ENCODE peak calls at places on chromosomes 1 and 21, in five cellular contexts. F is T-helper 2 cell; M is RPMI7951; W is 8988T; O is stimulated activated CD4-positive, alpha-beta T cell treated with anti-CD3 and anti-CD28 coated beads, TNF-alpha, amount 100 ng/mL, for 1 hour. P is an unnamed sample.
A peak's percentile ranks its signal among the peaks of the same experiment; 100 is the strongest.

GRCh38 chr1:3809680-3810079 is 13.4 kb upstream of the LRRC47 start:
- DNase-seq in F (no peak), M (no peak), W (no peak), O (no peak), P (no peak)

GRCh38 chr1:10795305-10796021 is 983 bp downstream of the CASZ1 start:
- DNase-seq in F (no peak), M (no peak), W (peak; percentile 46), O (no peak), P (no peak)

GRCh38 chr21:46227811-46228344 is 696 bp downstream of the LSS start:
- DNase-seq in F (no peak), M (no peak), W (no peak), O (no peak), P (no peak)

GRCh38 chr1:15937706-15938168 is 38.2 kb downstream of the ZBTB17 start:
- DNase-seq in F (no peak), M (peak; percentile 35), W (no peak), O (no peak), P (peak; percentile 19)

GRCh38 chr1:31545927-31546540 is 30.3 kb upstream of the TINAGL1 start:
- DNase-seq in F (no peak), M (no peak), W (no peak), O (no peak), P (no peak)

GRCh38 chr1:211660718-211661222 is 14.7 kb downstream of the NEK2 start:
- DNase-seq in F (no peak), M (no peak), W (no peak), O (no peak), P (no peak)

GRCh38 chr21:46646541-46647154 is 11.2 kb downstream of the PRMT2 start:
- DNase-seq in F (no peak), M (no peak), W (no peak), O (no peak), P (no peak)

GRCh38 chr1:234781241-234782056 is 171.5 kb upstream of the IRF2BP2 start:
- DNase-seq in F (no peak), M (no peak), W (no peak), O (no peak), P (no peak)

GRCh38 chr1:193187114-193187513 is 701 bp upstream of the B3GALT2 start:
- DNase-seq in F (no peak), M (no peak), W (no peak), O (no peak), P (no peak)

GRCh38 chr1:19000065-19000464 is 43.6 kb upstream of the IFFO2 start:
- DNase-seq in F (no peak), M (peak; percentile 18), W (no peak), O (no peak), P (no peak)

GRCh38 chr21:23664193-23664694 is 1943.0 kb downstream of the MRPL39 start:
- DNase-seq in F (no peak), M (no peak), W (no peak), O (no peak), P (no peak)

GRCh38 chr1:243409284-243409683 is 153.4 kb downstream of the SDCCAG8 start:
- DNase-seq in F (peak; percentile 34), M (peak; percentile 35), W (no peak), O (no peak), P (no peak)

GRCh38 chr1:172629638-172630037 is 29.3 kb upstream of the FASLG start:
- DNase-seq in F (no peak), M (no peak), W (no peak), O (no peak), P (no peak)

GRCh38 chr1:33876970-33877680 is 13.2 kb downstream of the HMGB4 start:
- DNase-seq in F (no peak), M (peak; percentile 87), W (no peak), O (no peak), P (peak; percentile 59)

GRCh38 chr1:17572264-17572985 is 32.9 kb downstream of the ARHGEF10L start:
- DNase-seq in F (no peak), M (no peak), W (no peak), O (no peak), P (no peak)

GRCh38 chr21:17512245-17513213 is at the start of gene CXADR:
- DNase-seq in F (peak; percentile 86), M (peak; percentile 64), W (peak; percentile 66), O (peak; percentile 35), P (no peak)

GRCh38 chr1:15756143-15757015 is 2.2 kb upstream of the FBLIM1 start:
- DNase-seq in F (no peak), M (peak; percentile 25), W (no peak), O (no peak), P (no peak)

GRCh38 chr1:111238056-111238795 is 10.7 kb downstream of the CHI3L2 start:
- DNase-seq in F (no peak), M (no peak), W (no peak), O (no peak), P (no peak)

GRCh38 chr1:112575154-112575804 is 43.7 kb downstream of the ST7L start:
- DNase-seq in F (no peak), M (peak; percentile 86), W (no peak), O (no peak), P (peak; percentile 26)

GRCh38 chr1:66330711-66331110 is 203.2 kb upstream of the SGIP1 start:
- DNase-seq in F (peak; percentile 90), M (peak; percentile 36), W (no peak), O (no peak), P (no peak)

GRCh38 chr1:21439721-21440629 is at the start of gene NBPF3:
- DNase-seq in F (peak; percentile 88), M (peak; percentile 73), W (peak; percentile 71), O (peak; percentile 64), P (peak; percentile 91)

GRCh38 chr1:201471772-201472171 is 2.8 kb upstream of the PHLDA3 start:
- DNase-seq in F (no peak), M (peak; percentile 84), W (no peak), O (no peak), P (peak; percentile 84)